ENCODE peak calls at places on chromosome 9, in four cellular contexts. Z, B, R and T are unnamed samples.

GRCh38 chr9:128056887-128057723 is 10.0 kb downstream of the NAIF1 start:
- DNase-seq in R (no peak), Z (no peak), B (no peak), T (no peak)

GRCh38 chr9:23769307-23769935 is 56.6 kb downstream of the ELAVL2 start:
- DNase-seq in R (no peak), B (no peak), Z (no peak), T (no peak)

GRCh38 chr9:120774719-120775118 is 18.5 kb downstream of the FBXW2 start:
- DNase-seq in B (no peak), R (no peak), Z (no peak), T (no peak)

GRCh38 chr9:84300271-84300670 is 40.3 kb downstream of the SLC28A3 start:
- DNase-seq in R (no peak), Z (no peak), B (peak), T (no peak)

GRCh38 chr9:86075132-86075807 is 24.1 kb downstream of the GOLM1 start:
- DNase-seq in B (no peak), Z (no peak), R (no peak), T (no peak)

GRCh38 chr9:77016111-77016525 is 3.3 kb upstream of the FOXB2 start:
- DNase-seq in R (no peak), Z (no peak), B (no peak), T (no peak)

GRCh38 chr9:124652203-124652992 is 118.7 kb downstream of the NR6A1 start:
- DNase-seq in Z (no peak), B (peak), R (no peak), T (no peak)

GRCh38 chr9:71472400-71472799 is 295.9 kb downstream of the CEMIP2 start:
- DNase-seq in Z (no peak), R (no peak), B (no peak), T (no peak)

GRCh38 chr9:126860757-126861466 is 473 bp downstream of the ZBTB34 start:
- DNase-seq in R (no peak), B (peak), Z (peak), T (no peak)

GRCh38 chr9:130265431-130266235 is at the start of gene HMCN2:
- DNase-seq in Z (no peak), B (no peak), R (no peak), T (no peak)

GRCh38 chr9:126615251-126615790 is 1.6 kb downstream of the LMX1B start:
- DNase-seq in B (no peak), Z (no peak), R (peak), T (no peak)

GRCh38 chr9:136051568-136052432 is 43.3 kb downstream of the NACC2 start:
- DNase-seq in B (peak), R (no peak), Z (no peak), T (peak)

GRCh38 chr9:73270967-73271722 is 119.5 kb downstream of the ANXA1 start:
- DNase-seq in B (peak), Z (no peak), R (no peak), T (no peak)

GRCh38 chr9:71364196-71364955 is 243.0 kb upstream of the TRPM3 start:
- DNase-seq in R (no peak), Z (no peak), B (peak), T (no peak)

GRCh38 chr9:138044485-138045383 is 167.2 kb downstream of the CACNA1B start:
- DNase-seq in Z (no peak), R (no peak), B (no peak), T (no peak)

GRCh38 chr9:89606567-89607311 is 1.9 kb downstream of the GADD45G start:
- DNase-seq in R (no peak), Z (no peak), B (no peak), T (no peak)

GRCh38 chr9:91433180-91433579 is 9.5 kb upstream of the NFIL3 start:
- DNase-seq in Z (peak), B (peak), R (no peak), T (no peak)

GRCh38 chr9:126127591-126127990 is 199.0 kb upstream of the MVB12B start:
- DNase-seq in Z (no peak), B (peak), R (no peak), T (no peak)

GRCh38 chr9:130200038-130200979 is 28.1 kb downstream of the NCS1 start:
- DNase-seq in B (peak), R (no peak), Z (no peak), T (no peak)

GRCh38 chr9:21854119-21854518 is 51.7 kb downstream of the MTAP start:
- DNase-seq in B (no peak), Z (no peak), R (no peak), T (no peak)

GRCh38 chr9:114227288-114228033 is 72.1 kb downstream of the COL27A1 start:
- DNase-seq in R (no peak), B (no peak), Z (no peak), T (no peak)

GRCh38 chr9:124214596-124215550 is 42.9 kb upstream of the NEK6 start:
- DNase-seq in R (no peak), B (no peak), Z (no peak), T (no peak)

GRCh38 chr9:136858452-136858843 is 6.3 kb downstream of the MAMDC4 start:
- DNase-seq in Z (no peak), R (no peak), B (no peak), T (no peak)

GRCh38 chr9:23041466-23041865 is 594.8 kb downstream of the DMRTA1 start:
- DNase-seq in B (no peak), R (no peak), Z (no peak), T (no peak)

GRCh38 chr9:113692264-113692663 is 183.8 kb upstream of the ZNF618 start:
- DNase-seq in R (no peak), Z (no peak), B (no peak), T (no peak)

GRCh38 chr9:137531099-137531765 is 19.0 kb downstream of the PNPLA7 start:
- DNase-seq in R (no peak), B (no peak), Z (no peak), T (no peak)

GRCh38 chr9:35696520-35697215 is 6.9 kb upstream of the TPM2 start:
- DNase-seq in R (peak), Z (peak), B (peak), T (no peak)

GRCh38 chr9:90948156-90948555 is 146.5 kb downstream of the SYK start:
- DNase-seq in Z (no peak), B (no peak), R (no peak), T (no peak)

GRCh38 chr9:109249615-109250014 is 71.2 kb downstream of the EPB41L4B start:
- DNase-seq in R (no peak), B (no peak), Z (no peak), T (no peak)

GRCh38 chr9:81083821-81084512 is 605.4 kb downstream of the TLE1 start:
- DNase-seq in Z (no peak), R (no peak), B (peak), T (peak)

GRCh38 chr9:2859776-2860379 is 16.0 kb upstream of the PUM3 start:
- DNase-seq in B (peak), Z (peak), R (peak), T (no peak)

GRCh38 chr9:117800389-117800788 is 96.2 kb downstream of the TLR4 start:
- DNase-seq in Z (no peak), B (no peak), R (no peak), T (no peak)

GRCh38 chr9:438066-438465 is 223.4 kb downstream of the DOCK8 start:
- DNase-seq in B (peak), R (no peak), Z (no peak), T (no peak)